ENCODE peak calls at places on chromosomes 3 and 15, in eight cellular contexts. N, G, C, K, U, D, Y and V are unnamed samples. For H3K27me3, the result is how much of the 10 kb centered on the place peaks cover.

GRCh38 chr15:61383421-61383820 is 154.3 kb upstream of the RORA start:
- DNase-seq in N (peak), G (no peak), C (no peak), K (no peak), U (no peak), D (peak), Y (no peak), V (no peak)

GRCh38 chr3:129399895-129400357 is 28.5 kb downstream of the EFCAB12 start:
- DNase-seq in N (no peak), G (peak), C (no peak), K (no peak), U (no peak), D (peak), Y (no peak), V (no peak)

GRCh38 chr3:183252973-183253363 is at the start of gene B3GNT5:
- DNase-seq in N (peak), G (peak), C (peak), K (no peak), U (peak), D (peak), Y (peak), V (no peak)

GRCh38 chr15:70357453-70357852 is 259.7 kb upstream of the TLE3 start:
- DNase-seq in N (no peak), G (no peak), C (no peak), K (no peak), U (no peak), D (no peak), Y (no peak), V (no peak)

GRCh38 chr15:35663956-35664355 is 118.0 kb upstream of the DPH6 start:
- DNase-seq in N (no peak), G (no peak), C (no peak), K (no peak), U (no peak), D (no peak), Y (no peak), V (no peak)

GRCh38 chr3:88809993-88810392 is 297.4 kb upstream of the EPHA3 start:
- DNase-seq in N (no peak), G (peak), C (no peak), K (no peak), U (no peak), D (peak), Y (no peak), V (no peak)

GRCh38 chr3:196096382-196096953 is 14.6 kb upstream of the TFRC start:
- DNase-seq in N (peak), G (no peak), C (peak), K (no peak), U (no peak), D (no peak), Y (no peak), V (peak)

GRCh38 chr3:112519424-112520001 is 20.2 kb upstream of the BTLA start:
- DNase-seq in N (peak), G (peak), C (peak), K (no peak), U (no peak), D (peak), Y (peak), V (peak)

GRCh38 chr3:47594792-47595191 is 16.1 kb upstream of the CSPG5 start:
- DNase-seq in N (no peak), G (no peak), C (no peak), K (no peak), U (no peak), D (peak), Y (peak), V (no peak)

GRCh38 chr3:28726840-28727239 is 378.2 kb upstream of the AZI2 start:
- DNase-seq in N (peak), G (peak), C (peak), K (no peak), U (no peak), D (peak), Y (peak), V (no peak)

GRCh38 chr15:80564056-80564455 is 131.1 kb upstream of the ABHD17C start:
- DNase-seq in N (no peak), G (no peak), C (no peak), K (no peak), U (no peak), D (no peak), Y (no peak), V (no peak)

GRCh38 chr15:69887553-69887952 is 210.2 kb downstream of the TLE3 start:
- DNase-seq in N (no peak), G (no peak), C (no peak), K (no peak), U (no peak), D (no peak), Y (no peak), V (no peak)

GRCh38 chr3:57094606-57095005 is 34.1 kb downstream of the SPATA12 start:
- DNase-seq in N (no peak), G (no peak), C (no peak), K (no peak), U (no peak), D (no peak), Y (no peak), V (no peak)

GRCh38 chr15:67108122-67108871 is 42.9 kb downstream of the SMAD3 start:
- DNase-seq in N (no peak), G (no peak), C (no peak), K (no peak), U (no peak), D (no peak), Y (no peak), V (no peak)

GRCh38 chr3:153246805-153247204 is 84.8 kb downstream of the RAP2B start:
- DNase-seq in N (no peak), G (no peak), C (no peak), K (no peak), U (no peak), D (peak), Y (no peak), V (no peak)

GRCh38 chr15:56886450-56886856 is 32.0 kb upstream of the TCF12 start:
- DNase-seq in N (no peak), G (no peak), C (no peak), K (no peak), U (peak), D (peak), Y (no peak), V (no peak)

GRCh38 chr3:89699229-89699628 is 591.8 kb downstream of the EPHA3 start:
- DNase-seq in N (no peak), G (no peak), C (no peak), K (no peak), U (no peak), D (no peak), Y (no peak), V (no peak)

GRCh38 chr3:143344516-143345165 is 225.1 kb downstream of the CHST2 start:
- DNase-seq in N (no peak), G (no peak), C (no peak), K (no peak), U (no peak), D (no peak), Y (no peak), V (no peak)

DNA sequence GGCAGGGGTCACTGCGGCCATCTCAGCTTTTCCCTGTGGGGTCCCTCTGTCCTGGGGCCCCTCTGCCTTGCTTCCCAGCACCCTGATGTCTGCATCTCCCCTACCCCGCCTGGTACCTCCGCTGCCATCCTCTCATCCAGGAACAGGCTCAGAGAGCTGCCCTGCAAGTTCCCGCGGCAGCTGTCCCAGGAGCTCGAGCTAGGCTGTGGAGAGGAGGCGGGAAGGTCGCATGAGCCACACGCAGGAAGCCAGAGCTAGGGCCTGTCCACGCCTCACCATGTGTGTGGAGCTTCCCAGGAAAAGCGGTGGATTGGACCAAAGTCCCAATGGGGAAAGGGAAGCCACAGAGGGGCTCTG is 12.5 kb downstream of the PLA2G4B start:
- DNase-seq in N (no peak), G (no peak), C (no peak), K (no peak), U (no peak), D (no peak), Y (no peak), V (no peak)
- H3K27me3 ChIP-seq in N (under half), G (under half), C (under half), K (under half), U (under half), D (under half), Y (under half), V (under half)

GRCh38 chr3:50612973-50613851 is 1.6 kb upstream of the CISH start:
- DNase-seq in N (no peak), G (no peak), C (no peak), K (no peak), U (peak), D (no peak), Y (no peak), V (no peak)

GRCh38 chr3:50610181-50610971 is 1.2 kb downstream of the CISH start:
- DNase-seq in N (no peak), G (no peak), C (no peak), K (no peak), U (peak), D (no peak), Y (no peak), V (no peak)

GRCh38 chr3:50611464-50612233 is at the start of gene CISH:
- DNase-seq in N (peak), G (peak), C (peak), K (peak), U (peak), D (peak), Y (peak), V (peak)

GRCh38 chr3:50610992-50611463 is 546 bp downstream of the CISH start:
- DNase-seq in N (no peak), G (no peak), C (no peak), K (no peak), U (peak), D (no peak), Y (no peak), V (no peak)

GRCh38 chr3:50612234-50612972 is 829 bp upstream of the CISH start:
- DNase-seq in N (no peak), G (no peak), C (peak), K (no peak), U (no peak), D (no peak), Y (no peak), V (no peak)
- H3K27me3 ChIP-seq in N (under half), G (under half), C (under half), K (under half), U (under half), D (under half), Y (under half), V (under half)

GRCh38 chr15:84981711-84982300 is at the start of gene PDE8A:
- DNase-seq in N (peak), G (peak), C (peak), K (no peak), U (no peak), D (peak), Y (peak), V (no peak)

GRCh38 chr15:84980196-84981053 is 1.2 kb upstream of the PDE8A start:
- DNase-seq in N (peak), G (peak), C (peak), K (peak), U (peak), D (peak), Y (peak), V (peak)

GRCh38 chr15:84979651-84980050 is 2.0 kb upstream of the PDE8A start:
- DNase-seq in N (no peak), G (no peak), C (peak), K (no peak), U (peak), D (no peak), Y (peak), V (no peak)

GRCh38 chr15:84982301-84982920 is 755 bp downstream of the PDE8A start:
- DNase-seq in N (peak), G (peak), C (peak), K (peak), U (peak), D (peak), Y (peak), V (peak)

DNA sequence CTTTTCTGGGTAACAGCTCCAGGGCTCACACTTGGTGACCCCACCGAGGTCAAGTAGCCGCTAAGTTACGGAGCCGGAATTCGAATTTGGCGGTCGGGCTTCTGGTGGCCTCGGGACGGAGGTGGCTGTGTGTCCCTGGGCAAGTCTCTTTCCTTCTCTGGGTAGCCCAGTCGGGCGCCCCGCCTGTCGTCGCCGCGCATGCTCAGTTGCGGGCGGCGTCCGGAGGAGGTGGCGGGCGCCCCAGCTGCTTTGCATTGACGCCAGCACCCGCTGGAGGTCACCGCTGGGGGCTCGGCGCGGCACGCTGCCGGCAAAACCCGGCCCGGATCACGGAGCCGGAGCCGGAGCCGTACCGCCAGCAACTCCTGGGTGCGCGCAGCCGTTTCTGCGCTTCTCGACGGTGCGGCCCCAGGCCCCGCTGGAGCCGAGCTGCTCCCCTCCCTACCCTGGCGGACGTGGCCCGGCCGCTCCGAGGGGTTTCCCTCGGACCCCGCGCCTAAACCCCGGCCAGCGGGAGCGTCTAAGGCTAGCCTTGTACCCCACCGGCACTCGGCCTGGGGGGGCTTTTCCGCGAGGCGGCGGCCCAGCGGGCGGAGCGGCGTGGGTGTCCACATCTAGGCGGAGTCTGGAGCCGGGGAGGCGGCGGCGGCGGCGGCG is 474 bp upstream of the PDE8A start:
- DNase-seq in N (peak), G (peak), C (peak), K (peak), U (peak), D (peak), Y (peak), V (peak)
- H3K27me3 ChIP-seq in N (under half), G (under half), C (under half), K (under half), U (under half), D (under half), Y (half or more), V (under half)

GRCh38 chr15:31297221-31297879 is 29.3 kb upstream of the KLF13 start:
- DNase-seq in N (no peak), G (no peak), C (no peak), K (no peak), U (no peak), D (no peak), Y (peak), V (no peak)

GRCh38 chr15:31294067-31294466 is 32.6 kb upstream of the KLF13 start:
- DNase-seq in N (no peak), G (no peak), C (no peak), K (no peak), U (no peak), D (no peak), Y (no peak), V (no peak)

GRCh38 chr15:31296304-31297220 is 30.1 kb upstream of the KLF13 start:
- DNase-seq in N (no peak), G (peak), C (no peak), K (no peak), U (no peak), D (no peak), Y (peak), V (no peak)

GRCh38 chr15:31293655-31294054 is 33.0 kb upstream of the KLF13 start:
- DNase-seq in N (no peak), G (no peak), C (no peak), K (no peak), U (no peak), D (no peak), Y (no peak), V (no peak)

GRCh38 chr15:31295660-31296059 is 31.0 kb upstream of the KLF13 start:
- DNase-seq in N (no peak), G (no peak), C (no peak), K (peak), U (no peak), D (no peak), Y (no peak), V (no peak)
- H3K27me3 ChIP-seq in N (under half), G (under half), C (under half), K (under half), U (under half), D (half or more), Y (under half), V (under half)

DNA sequence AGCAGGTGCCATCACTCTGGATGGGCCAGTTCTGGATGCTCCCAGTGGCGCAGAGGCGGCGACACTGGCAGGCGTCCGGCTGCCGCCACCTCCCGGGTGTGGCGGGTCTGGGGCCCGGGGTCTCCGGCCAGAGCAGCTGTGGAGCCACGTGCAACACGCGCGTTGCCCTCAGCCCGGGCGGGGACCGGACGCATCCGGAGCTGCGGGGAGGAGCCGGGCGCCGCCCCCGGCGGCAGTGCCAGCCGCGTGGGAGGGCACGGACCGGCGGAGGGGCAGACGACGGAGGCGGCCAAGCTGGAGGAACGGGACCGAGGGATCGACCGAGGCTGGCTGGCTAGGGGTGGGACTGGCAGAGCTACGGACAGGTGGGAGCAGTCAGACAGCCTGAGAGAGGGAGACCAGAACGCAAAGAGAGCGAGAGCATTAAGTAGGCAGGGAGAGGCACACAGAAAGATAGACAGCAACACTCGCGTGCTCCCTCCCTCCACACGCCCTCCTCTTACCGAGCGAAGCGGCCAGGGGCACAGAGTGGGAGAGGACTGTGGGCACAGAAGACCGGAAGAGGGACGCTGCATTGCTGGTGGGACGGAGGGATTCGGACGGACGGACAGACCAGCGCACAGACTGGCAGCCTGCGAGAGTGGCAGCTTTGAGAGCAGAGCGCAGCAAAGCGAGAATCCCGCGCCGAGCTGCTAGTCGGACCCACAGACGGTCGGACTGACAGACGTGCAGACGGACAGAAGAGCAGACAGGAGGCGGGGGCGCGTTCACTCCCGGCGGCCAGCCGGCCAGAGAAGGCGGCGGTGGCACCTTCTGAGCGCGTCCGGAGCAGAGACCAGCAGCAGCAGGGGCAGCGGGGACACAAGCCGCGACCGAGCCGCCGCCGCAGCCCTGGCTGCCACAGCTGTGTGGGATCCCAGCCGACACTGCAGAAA is at the start of gene ARPP21:
- DNase-seq in N (peak), G (peak), C (peak), K (peak), U (no peak), D (peak), Y (peak), V (peak)
- H3K27me3 ChIP-seq in N (under half), G (under half), C (half or more), K (under half), U (under half), D (under half), Y (half or more), V (under half)